ENCODE peak calls at places on chromosomes 2 and 18, in ten cellular contexts. P is fibroblast of mammary gland; A is non-pigmented ciliary epithelial cell; M is choroid plexus epithelial cell; U is COR-L47; G is Caki2; F is activated CD4-positive, alpha-beta memory T cell treated with anti-CD3 and anti-CD28 coated beads, Interleukin-2, amount 10 ng/mL, durations not matched to agents 7 days and 5 days; O is heart left ventricle; I is activated CD4-positive, alpha-beta T cell treated with anti-CD3 and anti-CD28 coated beads, Interleukin-2, amount 50 U/mL, for 48 hours; Z is HCEC 1CT. J is an unnamed sample.

GRCh38 chr2:217160978-217161973 is 301.4 kb upstream of the TNP1 start:
- DNase-seq in O (no peak), Z (no peak), I (no peak), M (no peak), G (no peak), U (no peak), F (no peak), A (no peak), P (no peak), J (no peak)

GRCh38 chr18:2410688-2411087 is 160.6 kb downstream of the METTL4 start:
- DNase-seq in P (no peak), F (no peak), O (no peak), I (no peak), U (no peak), A (no peak), Z (no peak), M (peak; percentile 66), G (no peak), J (no peak)

GRCh38 chr18:6022089-6022444 is 126.7 kb upstream of the TMEM200C start:
- DNase-seq in I (no peak), M (peak; percentile 28), A (no peak), U (no peak), P (peak; percentile 49), Z (no peak), O (no peak), F (no peak), G (no peak), J (no peak)

GRCh38 chr2:119049968-119050657 is 108.1 kb downstream of the MARCO start:
- DNase-seq in O (no peak), U (peak; percentile 17), M (no peak), I (peak; percentile 5), P (no peak), A (no peak), Z (no peak), G (no peak), F (no peak), J (no peak)

GRCh38 chr2:199163901-199164300 is 293.8 kb downstream of the SATB2 start:
- DNase-seq in P (no peak), O (no peak), F (no peak), U (no peak), G (no peak), A (no peak), Z (no peak), I (no peak), M (no peak), J (no peak)

GRCh38 chr2:188963738-188964137 is 10.4 kb upstream of the COL3A1 start:
- DNase-seq in A (no peak), U (no peak), F (no peak), Z (no peak), G (no peak), O (no peak), M (no peak), I (no peak), P (no peak), J (no peak)

GRCh38 chr18:26813043-26813442 is 52.5 kb downstream of the AQP4 start:
- DNase-seq in O (no peak), M (peak; percentile 56), U (peak; percentile 66), F (no peak), Z (no peak), P (peak; percentile 2), I (no peak), A (peak; percentile 3), G (no peak), J (no peak)

GRCh38 chr2:236501531-236501930 is 68.1 kb upstream of the ACKR3 start:
- DNase-seq in G (no peak), O (no peak), M (no peak), P (no peak), A (no peak), U (no peak), Z (no peak), F (no peak), I (no peak), J (no peak)

GRCh38 chr18:53254265-53254664 is 914.3 kb downstream of the DCC start:
- DNase-seq in O (no peak), F (no peak), U (no peak), M (no peak), Z (no peak), I (no peak), A (no peak), P (no peak), G (no peak), J (no peak)